ENCODE peak calls at places on chromosomes 16 and 17, in nine cellular contexts. K is ovary, Y is suprapubic skin, O is breast epithelium, C is IMR-90, N is right lobe of liver, U is HCT116, B is transverse colon, J is prostate gland. Z is an unnamed sample. For H3K27me3, the result is how much of the 10 kb centered on the place peaks cover.

GRCh38 chr17:74419862-74420492 is 11.9 kb upstream of the GPRC5C start:
- DNase-seq in N (no peak), C (no peak), J (no peak), B (peak), Y (no peak), K (no peak), O (no peak), U (no peak), Z (peak)

GRCh38 chr17:74758846-74759163 is 10.4 kb downstream of the NHERF1 start:
- DNase-seq in U (no peak), B (peak), J (peak), N (no peak), O (no peak), K (no peak), C (peak), Y (no peak), Z (no peak)

GRCh38 chr17:82013341-82013740 is 9.3 kb downstream of the CENPX start:
- DNase-seq in N (no peak), C (peak), O (no peak), B (no peak), J (no peak), K (no peak), U (no peak), Y (no peak), Z (no peak)

GRCh38 chr17:77279448-77280303 is 138.9 kb downstream of the SEC14L1 start:
- DNase-seq in C (peak), Y (no peak), N (peak), K (no peak), O (peak), U (peak), B (peak), J (no peak), Z (no peak)

GRCh38 chr17:42773290-42774035 is at the start of gene VPS25:
- DNase-seq in J (peak), N (peak), Y (no peak), B (peak), U (peak), O (peak), C (peak), K (peak), Z (peak)

GRCh38 chr16:4271176-4272113 is 1.4 kb downstream of the TFAP4 start:
- DNase-seq in J (peak), O (peak), B (peak), K (peak), N (peak), C (peak), Y (peak), U (peak), Z (peak)

GRCh38 chr16:1091992-1092552 is 4.0 kb downstream of the C1QTNF8 start:
- DNase-seq in O (no peak), K (no peak), B (no peak), U (no peak), J (no peak), C (no peak), Y (no peak), N (no peak), Z (no peak)

GRCh38 chr17:58741121-58741625 is 14.5 kb upstream of the PPM1E start:
- DNase-seq in J (no peak), Y (no peak), O (no peak), C (peak), N (no peak), U (peak), K (no peak), B (no peak), Z (no peak)

GRCh38 chr17:35493040-35493439 is 44.4 kb downstream of the SLFN12L start:
- DNase-seq in K (no peak), U (no peak), Y (no peak), O (no peak), B (no peak), N (no peak), J (no peak), C (no peak), Z (no peak)

GRCh38 chr16:83231771-83232170 is 576.0 kb upstream of the HSBP1 start:
- DNase-seq in C (peak), U (no peak), N (no peak), K (no peak), J (no peak), O (no peak), B (no peak), Y (no peak), Z (no peak)

GRCh38 chr17:38465420-38466345 is 37.4 kb downstream of the ARHGAP23 start:
- DNase-seq in U (no peak), N (no peak), O (peak), J (peak), Y (peak), K (peak), C (peak), B (peak), Z (no peak)

GRCh38 chr17:21453144-21453982 is 77.2 kb downstream of the KCNJ12 start:
- DNase-seq in U (no peak), O (no peak), K (no peak), J (no peak), B (no peak), C (no peak), Y (peak), N (no peak), Z (no peak)

GRCh38 chr17:40541873-40542561 is 23.3 kb downstream of the CCR7 start:
- DNase-seq in K (no peak), J (no peak), U (no peak), B (no peak), C (no peak), N (no peak), Y (no peak), O (no peak), Z (no peak)

GRCh38 chr17:35849469-35850348 is 19.0 kb downstream of the HEATR9 start:
- DNase-seq in K (no peak), B (peak), U (peak), Y (no peak), O (no peak), N (no peak), C (peak), J (peak), Z (peak)

GRCh38 chr17:76107507-76107906 is 3.9 kb upstream of the EXOC7 start:
- DNase-seq in C (no peak), Y (no peak), O (no peak), K (no peak), U (peak), N (no peak), J (no peak), B (no peak), Z (no peak)

GRCh38 chr16:23597003-23597756 is 1.1 kb upstream of the NDUFAB1 start:
- DNase-seq in O (no peak), N (no peak), C (no peak), J (no peak), K (no peak), B (peak), U (peak), Y (no peak), Z (no peak)

GRCh38 chr16:87849419-87850008 is 19.8 kb downstream of the SLC7A5 start:
- DNase-seq in Y (no peak), B (no peak), C (no peak), U (no peak), O (no peak), J (no peak), N (no peak), K (no peak), Z (no peak)

GRCh38 chr16:87847467-87847784 is 21.9 kb downstream of the SLC7A5 start:
- DNase-seq in Y (no peak), U (no peak), N (no peak), O (no peak), J (no peak), C (no peak), B (no peak), K (no peak), Z (no peak)

GRCh38 chr16:87846705-87847466 is 22.4 kb downstream of the SLC7A5 start:
- DNase-seq in U (no peak), J (no peak), B (no peak), Y (no peak), K (no peak), O (no peak), C (no peak), N (no peak), Z (no peak)

GRCh38 chr16:87848676-87849345 is 20.5 kb downstream of the SLC7A5 start:
- DNase-seq in C (no peak), K (no peak), Y (no peak), U (no peak), B (no peak), O (peak), J (no peak), N (no peak), Z (peak)

DNA sequence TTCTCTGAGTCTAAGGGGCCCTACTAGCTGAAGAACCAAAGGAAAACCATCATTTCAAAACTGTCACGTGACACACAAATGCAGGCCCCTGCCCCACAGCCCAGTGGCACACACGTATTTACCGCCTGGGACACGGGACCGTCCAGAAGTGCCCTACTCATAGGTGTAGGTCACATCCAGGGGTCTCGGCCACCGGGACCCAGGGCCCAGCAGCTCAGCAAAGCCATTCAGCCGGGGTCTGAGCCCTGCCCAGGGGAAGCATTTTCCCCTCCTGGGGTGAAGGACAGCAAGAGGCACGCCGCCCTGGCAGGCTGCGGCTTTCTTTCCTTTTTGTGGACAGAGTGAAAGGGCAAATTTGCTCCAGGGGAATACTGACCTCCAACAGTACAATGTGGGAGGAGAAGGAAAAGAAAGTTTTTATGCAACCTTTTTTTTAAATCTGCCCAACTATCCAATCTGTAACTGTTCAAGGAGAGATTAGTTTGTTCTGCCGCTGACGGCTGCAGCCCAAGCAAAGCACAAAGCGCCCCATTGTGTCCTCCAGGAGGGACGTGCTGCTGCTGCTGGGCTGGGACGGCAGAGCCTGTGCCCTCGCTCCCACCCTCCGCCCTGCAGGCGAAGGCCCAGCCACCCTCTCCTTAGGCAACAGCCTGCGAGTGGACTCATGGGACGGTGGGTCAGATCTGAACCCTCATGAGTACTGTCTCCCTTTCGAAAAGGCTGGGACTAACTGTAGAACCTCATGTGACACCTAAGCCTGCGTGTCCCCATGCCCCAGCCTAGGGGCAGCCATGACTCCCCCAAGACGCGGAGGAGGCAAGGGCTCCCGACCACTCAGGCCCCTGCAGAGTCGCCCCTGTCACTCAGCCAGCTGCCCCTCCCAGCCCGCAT is 21.3 kb downstream of the SLC7A5 start:
- DNase-seq in U (no peak), N (no peak), K (no peak), O (no peak), J (no peak), C (no peak), Y (no peak), B (peak), Z (peak)
- TF ChIP-seq POLR2A in U (no peak), N (peak), K (no peak), O (no peak), J (no peak), C (no peak), Y (no peak), B (no peak), Z (peak)

DNA sequence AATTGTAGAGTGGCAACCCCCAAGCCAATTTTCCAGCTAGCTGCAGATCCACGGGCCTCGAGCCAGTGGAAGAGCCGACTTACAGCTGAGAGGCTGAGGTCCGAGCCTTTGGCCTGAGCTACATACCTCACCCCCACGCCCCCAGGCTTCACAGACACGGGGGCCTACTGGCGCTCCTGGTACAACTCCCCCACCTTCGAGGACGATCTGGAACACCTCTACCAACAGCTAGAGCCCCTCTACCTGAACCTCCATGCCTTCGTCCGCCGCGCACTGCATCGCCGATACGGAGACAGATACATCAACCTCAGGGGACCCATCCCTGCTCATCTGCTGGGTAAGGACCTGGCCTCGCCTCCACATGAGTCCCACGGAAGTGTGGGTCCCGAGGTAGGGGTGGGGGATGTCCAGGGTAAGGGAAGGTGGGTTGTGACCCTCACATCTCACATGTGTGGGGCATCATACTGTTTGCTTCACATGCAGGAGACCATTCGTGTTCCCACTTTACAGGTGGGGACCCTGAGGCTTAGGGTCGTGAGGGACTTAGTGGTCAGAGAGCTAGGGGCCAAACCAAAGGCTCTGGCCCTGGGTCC is 3.4 kb downstream of the ACE start:
- DNase-seq in B (no peak), K (no peak), O (no peak), J (no peak), C (no peak), U (no peak), Y (no peak), N (no peak), Z (no peak)
- H3K27me3 ChIP-seq in B (under half), K (under half), O (under half), J (under half), C (under half), U (under half), Y (under half), N (under half), Z (under half)

GRCh38 chr16:29991571-29991904 is 3.9 kb downstream of the HIRIP3 start:
- DNase-seq in N (no peak), K (no peak), B (no peak), O (no peak), Y (no peak), J (no peak), C (no peak), U (no peak), Z (no peak)
- TF ChIP-seq POLR2A in N (no peak), K (no peak), B (no peak), O (no peak), Y (no peak), J (no peak), C (no peak), U (no peak), Z (no peak)

GRCh38 chr17:5786510-5786875 is 202.2 kb upstream of the NLRP1 start:
- DNase-seq in U (no peak), Y (no peak), B (no peak), N (no peak), C (no peak), J (no peak), O (no peak), K (no peak), Z (peak)
- H3K27me3 ChIP-seq in U (under half), Y (under half), B (under half), N (under half), C (under half), J (under half), O (under half), K (under half), Z (under half)

GRCh38 chr17:66215529-66215911 is 13.7 kb downstream of the APOH start:
- DNase-seq in B (no peak), N (no peak), Y (no peak), U (no peak), C (no peak), K (no peak), J (no peak), O (no peak), Z (no peak)

GRCh38 chr17:66221755-66222530 is 7.3 kb downstream of the APOH start:
- DNase-seq in U (no peak), B (no peak), O (no peak), J (no peak), C (no peak), K (no peak), Y (no peak), N (no peak), Z (no peak)

GRCh38 chr17:66220079-66220835 is 9.0 kb downstream of the APOH start:
- DNase-seq in K (no peak), C (no peak), J (no peak), Y (no peak), N (no peak), U (no peak), O (no peak), B (no peak), Z (no peak)

GRCh38 chr17:66222772-66223350 is 6.4 kb downstream of the APOH start:
- DNase-seq in J (no peak), Y (no peak), C (no peak), K (no peak), O (no peak), B (no peak), N (no peak), U (no peak), Z (no peak)

GRCh38 chr17:66221343-66221742 is 7.9 kb downstream of the APOH start:
- DNase-seq in N (no peak), O (no peak), U (no peak), Y (no peak), C (no peak), K (no peak), J (no peak), B (no peak), Z (no peak)
- TF ChIP-seq POLR2A in N (peak), O (no peak), U (no peak), Y (no peak), C (no peak), K (no peak), J (no peak), B (no peak), Z (no peak)

Z was measured in body of pancreas.